ENCODE peak calls at places on chromosome 2, in six cellular contexts. One of them, this sample, is unnamed.

GRCh38 chr2:7007846-7008741 is 90.9 kb downstream of the RNF144A start:
- DNase-seq in islet precursor cell: peak
- DNase-seq in nucleus accumbens: peak
- DNase-seq in caudate nucleus: peak
- DNase-seq in SJSA1: peak
- DNase-seq in effector memory CD8-positive, alpha-beta T cell: no peak
- DNase-seq in this sample: no peak

GRCh38 chr2:46810195-46810594 is 105.4 kb downstream of the MCFD2 start:
- DNase-seq in islet precursor cell: no peak
- DNase-seq in nucleus accumbens: no peak
- DNase-seq in caudate nucleus: no peak
- DNase-seq in SJSA1: no peak
- DNase-seq in effector memory CD8-positive, alpha-beta T cell: no peak
- DNase-seq in this sample: no peak

GRCh38 chr2:11778923-11779757 is 32.7 kb downstream of the LPIN1 start:
- DNase-seq in islet precursor cell: peak
- DNase-seq in nucleus accumbens: peak
- DNase-seq in caudate nucleus: no peak
- DNase-seq in SJSA1: peak
- DNase-seq in effector memory CD8-positive, alpha-beta T cell: peak
- DNase-seq in this sample: peak

GRCh38 chr2:165634855-165635254 is 159.2 kb downstream of the GALNT3 start:
- DNase-seq in islet precursor cell: peak
- DNase-seq in nucleus accumbens: peak
- DNase-seq in caudate nucleus: peak
- DNase-seq in SJSA1: no peak
- DNase-seq in effector memory CD8-positive, alpha-beta T cell: no peak
- DNase-seq in this sample: no peak

GRCh38 chr2:126916744-126917143 is 18.1 kb downstream of the TEX51 start:
- DNase-seq in islet precursor cell: no peak
- DNase-seq in nucleus accumbens: no peak
- DNase-seq in caudate nucleus: no peak
- DNase-seq in SJSA1: no peak
- DNase-seq in effector memory CD8-positive, alpha-beta T cell: no peak
- DNase-seq in this sample: no peak

GRCh38 chr2:238139141-238139840 is 823 bp downstream of the KLHL30 start:
- DNase-seq in islet precursor cell: no peak
- DNase-seq in nucleus accumbens: no peak
- DNase-seq in caudate nucleus: no peak
- DNase-seq in SJSA1: no peak
- DNase-seq in effector memory CD8-positive, alpha-beta T cell: no peak
- DNase-seq in this sample: no peak

GRCh38 chr2:12513339-12513738 is 203.4 kb upstream of the TRIB2 start:
- DNase-seq in islet precursor cell: no peak
- DNase-seq in nucleus accumbens: no peak
- DNase-seq in caudate nucleus: no peak
- DNase-seq in SJSA1: no peak
- DNase-seq in effector memory CD8-positive, alpha-beta T cell: no peak
- DNase-seq in this sample: no peak

GRCh38 chr2:205743982-205744644 is 61.8 kb downstream of the NRP2 start:
- DNase-seq in islet precursor cell: no peak
- DNase-seq in nucleus accumbens: no peak
- DNase-seq in caudate nucleus: no peak
- DNase-seq in SJSA1: no peak
- DNase-seq in effector memory CD8-positive, alpha-beta T cell: no peak
- DNase-seq in this sample: no peak

GRCh38 chr2:1995987-1996386 is 251.7 kb upstream of the PXDN start:
- DNase-seq in islet precursor cell: peak
- DNase-seq in nucleus accumbens: no peak
- DNase-seq in caudate nucleus: no peak
- DNase-seq in SJSA1: peak
- DNase-seq in effector memory CD8-positive, alpha-beta T cell: no peak
- DNase-seq in this sample: no peak

GRCh38 chr2:46460241-46460921 is 19.0 kb upstream of the TMEM247 start:
- DNase-seq in islet precursor cell: peak
- DNase-seq in nucleus accumbens: peak
- DNase-seq in caudate nucleus: peak
- DNase-seq in SJSA1: no peak
- DNase-seq in effector memory CD8-positive, alpha-beta T cell: no peak
- DNase-seq in this sample: no peak

GRCh38 chr2:27763907-27764267 is 7.6 kb upstream of the MRPL33 start:
- DNase-seq in islet precursor cell: no peak
- DNase-seq in nucleus accumbens: no peak
- DNase-seq in caudate nucleus: no peak
- DNase-seq in SJSA1: no peak
- DNase-seq in effector memory CD8-positive, alpha-beta T cell: no peak
- DNase-seq in this sample: no peak

This sample was measured in effector CD4-positive, alpha-beta T cell.